ENCODE peak calls at places on chromosomes 3 and 15, in six cellular contexts. U is LoVo, K is heart right ventricle, F is HCEC 1CT, J is germinal center, Q is thyroid gland. A is an unnamed sample.

GRCh38 chr3:150691414-150692040 is 12.2 kb downstream of the ERICH6 start:
- DNase-seq in Q (no peak), U (no peak), F (no peak), J (no peak), K (no peak), A (no peak)

GRCh38 chr3:141151439-141151838 is 80.2 kb upstream of the PXYLP1 start:
- DNase-seq in F (no peak), U (no peak), Q (no peak), K (no peak), J (no peak), A (no peak)

GRCh38 chr3:60578936-60579335 is 672.3 kb downstream of the FHIT start:
- DNase-seq in Q (no peak), J (no peak), K (no peak), F (no peak), U (no peak), A (no peak)

GRCh38 chr3:33786565-33787327 is 11.7 kb upstream of the PDCD6IP start:
- DNase-seq in J (no peak), K (no peak), Q (no peak), U (no peak), F (no peak), A (no peak)

GRCh38 chr15:69114231-69114937 is 46.1 kb upstream of the GLCE start:
- DNase-seq in K (no peak), Q (peak; percentile 60), J (no peak), U (peak; percentile 48), F (no peak), A (no peak)

GRCh38 chr3:99699841-99700240 is 61.4 kb downstream of the COL8A1 start:
- DNase-seq in U (no peak), F (peak; percentile 41), K (no peak), Q (no peak), J (no peak), A (peak; percentile 57)

GRCh38 chr3:128489860-128490649 is 2.9 kb downstream of the GATA2 start:
- DNase-seq in Q (no peak), J (no peak), F (no peak), U (no peak), K (no peak), A (no peak)

GRCh38 chr15:40471105-40471777 is 457 bp downstream of the CHST14 start:
- DNase-seq in Q (peak; percentile 12), U (no peak), K (peak; percentile 43), J (no peak), F (no peak), A (peak; percentile 64)

GRCh38 chr15:92711457-92711831 is 55.9 kb upstream of the FAM174B start:
- DNase-seq in U (no peak), Q (peak; percentile 61), F (no peak), J (no peak), K (no peak), A (no peak)

GRCh38 chr15:89472785-89473256 is 23.6 kb downstream of the RHCG start:
- DNase-seq in K (no peak), Q (no peak), J (peak; percentile 77), U (peak; percentile 58), F (peak; percentile 27), A (peak; percentile 75)

GRCh38 chr3:116929534-116930222 is 220.1 kb downstream of the TUSC7 start:
- DNase-seq in K (no peak), F (no peak), J (no peak), Q (no peak), U (no peak), A (peak; percentile 46)

GRCh38 chr3:169604568-169604967 is 58.9 kb downstream of the MECOM start:
- DNase-seq in K (no peak), F (peak; percentile 10), U (no peak), J (no peak), Q (no peak), A (peak; percentile 13)

GRCh38 chr15:59335197-59335786 is 37.4 kb downstream of the MYO1E start:
- DNase-seq in U (no peak), K (no peak), J (no peak), F (no peak), Q (peak; percentile 68), A (peak; percentile 69)

GRCh38 chr15:75043509-75044257 is 20.3 kb downstream of the PPCDC start:
- DNase-seq in K (peak; percentile 95), Q (peak; percentile 99), U (no peak), J (peak; percentile 24), F (peak; percentile 99), A (peak; percentile 97)

GRCh38 chr3:49173116-49173791 is 1.9 kb downstream of the KLHDC8B start:
- DNase-seq in U (no peak), K (peak; percentile 73), J (no peak), F (no peak), Q (peak; percentile 70), A (no peak)

GRCh38 chr15:31128477-31128876 is 27.0 kb upstream of the TRPM1 start:
- DNase-seq in U (no peak), Q (no peak), F (no peak), K (no peak), J (no peak), A (no peak)

GRCh38 chr3:64039273-64039672 is 16.0 kb upstream of the PSMD6 start:
- DNase-seq in U (no peak), Q (no peak), F (no peak), K (no peak), J (peak; percentile 58), A (no peak)

GRCh38 chr3:57815034-57815433 is 58.9 kb downstream of the SLMAP start:
- DNase-seq in K (no peak), Q (no peak), J (no peak), U (no peak), F (no peak), A (no peak)

GRCh38 chr3:60501303-60501702 is 749.9 kb downstream of the FHIT start:
- DNase-seq in Q (no peak), U (no peak), J (no peak), K (no peak), F (no peak), A (no peak)

GRCh38 chr3:195302436-195302835 is 31.5 kb upstream of the XXYLT1 start:
- DNase-seq in J (no peak), Q (no peak), F (peak; percentile 38), U (no peak), K (no peak), A (no peak)

GRCh38 chr15:88606437-88606794 is 14.7 kb upstream of the AEN start:
- DNase-seq in F (no peak), U (no peak), J (no peak), Q (no peak), K (no peak), A (no peak)

GRCh38 chr3:41467481-41467880 is 268.2 kb downstream of the CTNNB1 start:
- DNase-seq in K (no peak), Q (no peak), F (no peak), J (no peak), U (no peak), A (no peak)

GRCh38 chr3:117681619-117682018 is 972.0 kb downstream of the TUSC7 start:
- DNase-seq in J (no peak), F (peak; percentile 71), Q (no peak), U (no peak), K (no peak), A (no peak)

GRCh38 chr3:96700322-96701315 is 113.8 kb upstream of the EPHA6 start:
- DNase-seq in K (no peak), F (peak; percentile 16), J (no peak), Q (no peak), U (no peak), A (no peak)